ENCODE peak calls at places on chromosomes 16 and 17, in five cellular contexts. Z is ascending aorta, B is prostate gland, O is upper lobe of left lung, E is neural progenitor cell. I is an unnamed sample. For H3K4me1 and H3K9me3, the result is how much of the 10 kb centered on the place peaks cover.

GRCh38 chr17:74744714-74745547 is 3.5 kb upstream of the NHERF1 start:
- DNase-seq in Z (no peak), B (peak), O (peak), E (peak), I (peak)

GRCh38 chr16:391885-392335 is 5.1 kb upstream of the NME4 start:
- DNase-seq in Z (no peak), B (no peak), O (peak), E (peak), I (peak)

GRCh38 chr17:1153795-1154546 is 25.8 kb downstream of the ABR start:
- DNase-seq in Z (no peak), B (no peak), O (peak), E (peak), I (no peak)

GRCh38 chr17:44002141-44002848 is 2.1 kb upstream of the NAGS start:
- DNase-seq in Z (no peak), B (no peak), O (no peak), E (no peak), I (no peak)

GRCh38 chr16:76194621-76195015 is 82.6 kb upstream of the CNTNAP4 start:
- DNase-seq in Z (no peak), B (no peak), O (no peak), E (no peak), I (no peak)

GRCh38 chr16:84823484-84823883 is 3.7 kb downstream of the CRISPLD2 start:
- DNase-seq in Z (no peak), B (no peak), O (no peak), E (no peak), I (no peak)

GRCh38 chr16:71364306-71364705 is 5.8 kb downstream of the CALB2 start:
- DNase-seq in Z (no peak), B (no peak), O (no peak), E (no peak), I (no peak)

GRCh38 chr16:85462405-85463227 is 150.5 kb upstream of the GSE1 start:
- DNase-seq in Z (no peak), B (no peak), O (peak), E (peak), I (no peak)

GRCh38 chr16:2196162-2196980 is at the start of gene CASKIN1:
- DNase-seq in Z (no peak), B (no peak), O (peak), E (peak), I (no peak)

GRCh38 chr17:54968259-54968953 is at the start of the genes COX11 and STXBP4:
- DNase-seq in Z (peak), B (peak), O (peak), E (peak), I (peak)

GRCh38 chr17:10687497-10687896 is 9.8 kb downstream of the SCO1 start:
- DNase-seq in Z (no peak), B (no peak), O (no peak), E (no peak), I (no peak)

GRCh38 chr16:82067042-82067809 is 32.2 kb downstream of the HSD17B2 start:
- DNase-seq in Z (no peak), B (no peak), O (no peak), E (no peak), I (no peak)

GRCh38 chr16:82062645-82063058 is 27.6 kb downstream of the HSD17B2 start:
- DNase-seq in Z (no peak), B (no peak), O (no peak), E (no peak), I (no peak)

GRCh38 chr16:82059983-82060421 is 24.9 kb downstream of the HSD17B2 start:
- DNase-seq in Z (no peak), B (no peak), O (no peak), E (no peak), I (no peak)

GRCh38 chr16:82061861-82062525 is 26.9 kb downstream of the HSD17B2 start:
- DNase-seq in Z (no peak), B (no peak), O (no peak), E (peak), I (no peak)

DNA sequence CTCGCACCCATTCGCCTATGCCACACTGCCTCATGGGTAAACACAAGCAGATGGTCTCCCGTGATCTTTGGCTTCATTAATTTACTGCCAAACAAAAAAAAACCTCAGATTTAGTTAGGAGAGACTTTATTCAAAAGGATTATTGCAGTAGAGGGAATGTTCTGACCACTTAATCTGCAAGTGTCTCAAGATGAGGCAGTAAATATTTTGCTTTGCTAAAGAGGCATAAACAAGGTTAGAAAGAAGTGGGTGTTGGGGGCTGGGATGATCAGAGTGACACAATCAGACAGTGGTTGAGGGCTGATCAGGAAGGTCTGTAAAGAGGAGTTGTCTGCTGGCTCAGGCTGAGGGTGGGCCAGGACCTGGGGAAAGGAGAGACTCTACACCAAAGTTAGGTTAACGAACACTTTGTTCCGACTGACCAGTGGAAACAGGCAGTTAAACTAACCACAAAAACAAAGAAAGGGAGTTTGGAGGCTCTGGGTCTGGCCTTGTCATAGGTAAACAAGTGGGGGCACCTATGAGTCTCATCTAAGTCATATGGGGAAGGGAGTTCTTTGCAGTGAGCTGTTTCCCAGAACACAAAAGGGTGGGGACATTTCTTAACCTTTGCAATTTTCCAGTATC is 28.5 kb downstream of the HSD17B2 start:
- DNase-seq in Z (no peak), B (no peak), O (no peak), E (no peak), I (no peak)
- H3K4me1 ChIP-seq in Z (under half), B (under half), O (under half), E (under half), I (under half)

GRCh38 chr16:12729448-12729847 is 74.2 kb downstream of the CPPED1 start:
- DNase-seq in Z (no peak), B (no peak), O (no peak), E (no peak), I (no peak)
- H3K4me3 ChIP-seq in Z (no peak), B (no peak), O (no peak), E (no peak), I (no peak)

DNA sequence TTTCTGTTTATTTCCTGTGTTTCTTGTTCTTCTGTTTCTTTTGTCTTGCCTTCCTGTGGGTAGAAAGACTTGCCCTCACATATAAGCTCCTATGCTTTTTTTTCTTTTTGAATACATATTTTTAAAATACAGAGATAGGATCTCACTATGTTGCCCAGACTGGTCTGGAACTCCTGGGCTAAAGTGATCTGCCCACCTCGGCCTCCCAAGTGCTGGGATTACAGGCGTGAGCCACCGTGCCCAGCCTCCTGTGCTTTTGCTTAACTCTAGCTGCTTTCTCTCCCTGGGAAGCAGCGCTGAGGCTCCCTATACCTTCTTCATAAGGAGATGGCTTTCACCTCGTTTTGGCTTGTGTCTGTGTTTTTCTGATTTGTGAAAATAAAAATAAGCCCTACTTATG is 93.4 kb upstream of the FA2H start:
- DNase-seq in Z (no peak), B (no peak), O (no peak), E (no peak), I (no peak)
- H3K9me3 ChIP-seq in Z (under half), B (under half), O (under half), E (under half), I (under half)

GRCh38 chr16:11750056-11750455 is 7.4 kb upstream of the TXNDC11 start:
- DNase-seq in Z (no peak), B (no peak), O (no peak), E (no peak), I (no peak)
- H3K4me1 ChIP-seq in Z (under half), B (under half), O (under half), E (under half), I (under half)

GRCh38 chr16:54284319-54284930 is 2.2 kb downstream of the IRX3 start:
- DNase-seq in Z (no peak), B (peak), O (peak), E (peak), I (no peak)
- H3K4me3 ChIP-seq in Z (peak), B (peak), O (peak), E (peak), I (no peak)

GRCh38 chr17:22512057-22512456 is 819.7 kb downstream of the KCNJ18 start:
- DNase-seq in Z (no peak), B (no peak), O (no peak), E (no peak), I (no peak)

GRCh38 chr17:22511431-22511830 is 819.1 kb downstream of the KCNJ18 start:
- DNase-seq in Z (no peak), B (no peak), O (no peak), E (no peak), I (no peak)

GRCh38 chr17:22512997-22513538 is 820.7 kb downstream of the KCNJ18 start:
- DNase-seq in Z (no peak), B (no peak), O (peak), E (no peak), I (no peak)

GRCh38 chr17:22512506-22512905 is 820.2 kb downstream of the KCNJ18 start:
- DNase-seq in Z (no peak), B (no peak), O (no peak), E (no peak), I (no peak)

DNA sequence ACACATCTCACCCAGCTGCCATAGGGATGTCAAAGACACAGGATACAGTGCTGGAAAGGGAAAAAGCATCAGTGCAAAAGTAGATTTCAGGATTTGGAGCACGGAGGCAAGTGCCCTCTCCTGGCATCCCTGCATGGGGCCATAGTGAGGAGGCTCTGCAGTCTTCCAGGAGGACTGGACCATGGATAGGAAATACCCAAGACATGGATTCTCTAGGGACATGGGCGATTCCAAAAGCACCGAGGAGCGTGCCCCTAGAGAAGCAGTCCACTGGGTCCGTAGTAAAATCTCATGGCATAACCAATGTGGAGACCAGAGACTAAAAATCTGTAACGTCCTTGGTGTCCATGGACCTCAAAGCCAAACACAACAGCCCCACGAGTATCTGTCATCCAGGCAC is 818.2 kb downstream of the KCNJ18 start:
- DNase-seq in Z (no peak), B (no peak), O (no peak), E (no peak), I (no peak)
- H3K9me3 ChIP-seq in Z (under half), B (under half), O (under half), E (under half), I (under half)

GRCh38 chr16:25014500-25015147 is 545 bp downstream of the ARHGAP17 start:
- DNase-seq in Z (no peak), B (peak), O (peak), E (peak), I (no peak)
- H3K4me1 ChIP-seq in Z (under half), B (under half), O (half or more), E (under half), I (under half)

DNA sequence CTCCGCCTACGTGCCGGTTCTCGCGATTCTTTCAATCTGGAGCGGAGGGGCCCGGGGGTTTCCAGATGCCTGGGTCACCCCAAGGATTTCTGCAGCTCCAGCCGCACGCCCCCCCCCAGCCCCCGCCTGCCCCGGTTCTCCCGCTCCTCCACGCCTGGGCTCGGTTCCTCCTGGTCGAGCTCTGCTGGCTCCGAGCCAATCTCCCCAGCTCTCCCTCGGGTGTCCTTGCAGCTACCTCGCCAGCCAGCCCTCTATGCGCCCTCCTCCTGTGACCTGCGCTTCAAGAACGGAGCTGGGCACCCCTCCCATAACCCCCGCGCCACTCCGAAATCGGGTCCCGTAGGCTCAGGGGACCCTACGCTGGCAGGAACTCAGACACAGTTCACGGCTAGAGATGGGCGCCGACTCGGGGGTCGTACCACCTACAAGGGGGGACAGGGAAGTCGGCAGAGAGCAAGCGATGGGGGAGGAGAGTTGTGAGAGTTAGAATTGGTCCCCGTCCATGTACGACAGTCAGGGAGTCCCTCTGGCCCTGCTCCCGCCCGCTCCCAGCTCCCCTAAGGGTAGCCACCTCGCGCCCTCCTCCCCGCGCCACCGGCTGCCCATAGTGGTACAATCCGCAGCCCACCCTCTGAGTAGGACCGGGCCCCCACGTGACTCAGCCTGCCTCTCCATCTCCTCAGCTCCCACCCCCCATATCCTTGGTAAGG is 956 bp downstream of the FGF11 start:
- DNase-seq in Z (no peak), B (peak), O (peak), E (peak), I (no peak)
- H3K4me3 ChIP-seq in Z (peak), B (peak), O (peak), E (peak), I (peak)

DNA sequence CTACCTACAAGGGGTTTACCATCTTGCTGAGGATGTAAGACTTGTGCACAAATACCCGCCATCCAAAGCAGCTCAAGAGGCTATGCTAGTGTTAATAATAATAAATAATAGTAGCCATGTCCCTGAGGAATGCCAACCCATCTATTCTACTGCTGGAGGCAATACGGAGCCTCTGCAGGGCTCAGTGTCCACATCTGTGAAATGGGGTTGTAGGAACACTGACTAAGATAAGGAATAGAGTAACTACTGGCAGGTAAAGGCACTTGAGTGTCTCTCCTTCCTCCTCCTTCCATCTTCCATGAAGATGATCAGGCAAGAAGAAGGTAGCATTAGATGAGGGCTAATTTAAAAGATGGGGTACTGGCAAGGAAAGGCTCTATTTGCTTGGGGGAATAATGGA is 295.3 kb downstream of the SLC39A11 start:
- DNase-seq in Z (no peak), B (no peak), O (no peak), E (no peak), I (no peak)
- H3K9me3 ChIP-seq in Z (under half), B (under half), O (under half), E (under half), I (under half)

GRCh38 chr16:17386229-17386628 is 84.5 kb downstream of the XYLT1 start:
- DNase-seq in Z (no peak), B (no peak), O (no peak), E (peak), I (no peak)
- H3K4me1 ChIP-seq in Z (under half), B (under half), O (under half), E (half or more), I (under half)